ENCODE peak calls at places on chromosomes 4 and X, in four cellular contexts. I is HL-60, N is stomach, M is transverse colon. P is an unnamed sample.

GRCh38 chr4:84224522-84224921 is 274.6 kb downstream of the NKX6-1 start:
- DNase-seq in N (no peak), I (no peak), M (no peak), P (no peak)

GRCh38 chr4:173073939-173074500 is 94.6 kb upstream of the GALNT7 start:
- DNase-seq in N (no peak), I (no peak), M (no peak), P (no peak)

GRCh38 chr4:38753021-38753806 is 29.6 kb downstream of the TLR10 start:
- DNase-seq in M (peak; percentile 62), N (peak; percentile 55), I (no peak), P (peak; percentile 19)

GRCh38 chr4:3689576-3690551 is 76.3 kb upstream of the ADRA2C start:
- DNase-seq in N (no peak), M (no peak), I (no peak), P (no peak)

GRCh38 chrX:42385730-42386129 is 392.2 kb downstream of the PPP1R2C start:
- DNase-seq in I (no peak), N (no peak), M (no peak), P (no peak)

GRCh38 chrX:19541931-19542330 is 26.6 kb upstream of the MAP3K15 start:
- DNase-seq in N (no peak), M (no peak), I (no peak), P (no peak)

GRCh38 chrX:3541336-3541735 is 172.1 kb downstream of the PRKX start:
- DNase-seq in N (no peak), I (no peak), M (no peak), P (no peak)

GRCh38 chr4:168796362-168797106 is 213.5 kb downstream of the CBR4 start:
- DNase-seq in I (no peak), M (no peak), N (peak; percentile 66), P (no peak)

GRCh38 chrX:129772796-129773431 is 6.8 kb upstream of the SASH3 start:
- DNase-seq in I (peak; percentile 71), N (peak; percentile 49), M (peak; percentile 82), P (no peak)

GRCh38 chrX:115494133-115494532 is 66.8 kb upstream of the PLS3 start:
- DNase-seq in N (no peak), I (no peak), M (no peak), P (no peak)

GRCh38 chr4:27678027-27678426 is 817.4 kb downstream of the STIM2 start:
- DNase-seq in I (no peak), N (no peak), M (no peak), P (no peak)

GRCh38 chr4:81826336-81826735 is 354.6 kb upstream of the RASGEF1B start:
- DNase-seq in N (no peak), M (no peak), I (no peak), P (no peak)

GRCh38 chr4:85496933-85497332 is 22.0 kb downstream of the ARHGAP24 start:
- DNase-seq in M (no peak), N (no peak), I (no peak), P (no peak)

GRCh38 chrX:31555506-31555905 is 483.7 kb upstream of the FTHL17 start:
- DNase-seq in N (no peak), I (no peak), M (no peak), P (no peak)

GRCh38 chr4:177450421-177451107 is 8.3 kb upstream of the AGA start:
- DNase-seq in I (no peak), M (no peak), N (no peak), P (no peak)

GRCh38 chrX:111649641-111650040 is 31.3 kb upstream of the ALG13 start:
- DNase-seq in M (no peak), I (no peak), N (no peak), P (no peak)

GRCh38 chr4:26321326-26322276 is 787 bp downstream of the RBPJ start:
- DNase-seq in M (peak; percentile 37), N (no peak), I (no peak), P (peak; percentile 38)

GRCh38 chr4:98544141-98544817 is 114.1 kb downstream of the TSPAN5 start:
- DNase-seq in N (no peak), M (no peak), I (no peak), P (no peak)

GRCh38 chr4:81460115-81460836 is 11.4 kb downstream of the RASGEF1B start:
- DNase-seq in M (no peak), N (no peak), I (no peak), P (no peak)

GRCh38 chr4:16001484-16001858 is 38.5 kb upstream of the FGFBP2 start:
- DNase-seq in I (peak; percentile 29), M (peak; percentile 48), N (peak; percentile 48), P (peak; percentile 76)

GRCh38 chr4:139416073-139416673 is 37.7 kb upstream of the RAB33B start:
- DNase-seq in I (peak; percentile 21), M (no peak), N (no peak), P (peak; percentile 38)

GRCh38 chr4:930827-931193 is 1.3 kb downstream of the GAK start:
- DNase-seq in N (no peak), M (peak; percentile 26), I (no peak), P (peak; percentile 23)

GRCh38 chr4:121900132-121900983 is 30.1 kb upstream of the BBS7 start:
- DNase-seq in M (peak; percentile 35), I (peak; percentile 32), N (peak; percentile 35), P (peak; percentile 27)

GRCh38 chr4:22246816-22247215 is 269.1 kb downstream of the ADGRA3 start:
- DNase-seq in M (no peak), I (no peak), N (no peak), P (no peak)

GRCh38 chr4:67896421-67897065 is 12.7 kb upstream of the TMPRSS11D start:
- DNase-seq in I (no peak), M (no peak), N (no peak), P (no peak)

GRCh38 chr4:160423879-160424451 is 1321.1 kb downstream of the RAPGEF2 start:
- DNase-seq in N (no peak), M (no peak), I (no peak), P (no peak)

GRCh38 chr4:13984996-13985780 is 357.7 kb upstream of the BOD1L1 start:
- DNase-seq in N (no peak), I (no peak), M (no peak), P (no peak)

DNA sequence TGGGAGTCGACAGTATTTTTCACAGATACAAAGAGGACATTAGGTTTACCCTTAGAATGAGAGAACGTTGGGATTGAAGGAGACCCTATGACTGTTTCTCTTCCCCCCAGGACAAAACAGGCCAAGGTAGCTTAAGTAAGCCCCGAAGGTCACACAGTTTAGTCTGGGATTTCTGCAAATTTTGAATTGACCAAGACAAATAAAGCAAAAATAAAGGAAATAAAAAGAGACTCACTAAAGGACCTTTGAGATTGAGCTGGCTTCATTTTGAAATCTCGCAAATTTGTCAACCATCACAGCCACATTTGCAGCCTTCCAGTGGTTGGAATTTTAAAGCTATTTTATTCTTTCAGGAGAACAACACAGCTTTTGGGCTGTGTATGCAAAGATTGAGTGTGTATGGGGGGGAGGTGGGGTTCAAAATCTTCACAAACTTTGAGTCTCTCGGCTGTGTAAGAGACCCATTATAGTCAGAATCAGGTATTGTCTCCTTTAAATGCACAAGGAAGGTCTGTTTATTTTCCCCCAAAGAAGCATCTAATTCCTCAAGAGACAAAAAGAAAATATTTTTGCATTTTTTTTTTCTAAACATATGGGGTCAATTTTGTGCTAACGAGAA is 4.2 kb downstream of the TMSB4X start:
- DNase-seq in M (no peak), N (no peak), I (no peak), P (no peak)
- TF ChIP-seq POLR2AphosphoS5 in M (no peak), N (no peak), I (no peak), P (peak; percentile 16)

GRCh38 chr4:155665054-155665453 is 1.6 kb upstream of the GUCY1A1 start:
- DNase-seq in I (no peak), M (no peak), N (no peak), P (no peak)

GRCh38 chr4:155667538-155668511 is 1.2 kb downstream of the GUCY1A1 start:
- DNase-seq in M (peak; percentile 35), I (no peak), N (no peak), P (peak; percentile 80)

GRCh38 chr4:155672342-155672741 is 5.7 kb downstream of the GUCY1A1 start:
- DNase-seq in N (no peak), I (no peak), M (no peak), P (no peak)

GRCh38 chr4:155666701-155667537 is at the start of gene GUCY1A1:
- DNase-seq in M (peak; percentile 16), I (no peak), N (peak; percentile 26), P (peak; percentile 75)
- TF ChIP-seq POLR2AphosphoS5 in M (no peak), I (no peak), N (peak; percentile 2), P (no peak)

GRCh38 chr4:152997771-152998487 is 61.8 kb downstream of the FHDC1 start:
- DNase-seq in I (no peak), N (no peak), M (no peak), P (no peak)
- TF ChIP-seq POLR2AphosphoS5 in I (no peak), N (no peak), M (no peak), P (no peak)

GRCh38 chr4:140861359-140862181 is 105.4 kb upstream of the TBC1D9 start:
- DNase-seq in N (peak; percentile 66), I (peak; percentile 28), M (peak; percentile 60), P (peak; percentile 47)
- TF ChIP-seq POLR2AphosphoS5 in N (peak; percentile 29), I (no peak), M (no peak), P (no peak)

GRCh38 chr4:23903859-23904438 is 14.1 kb upstream of the PPARGC1A start:
- DNase-seq in M (no peak), N (peak; percentile 58), I (no peak), P (no peak)
- TF ChIP-seq POLR2AphosphoS5 in M (no peak), N (peak; percentile 44), I (no peak), P (no peak)

GRCh38 chr4:185559913-185560281 is 24.6 kb upstream of the PDLIM3 start:
- DNase-seq in N (peak; percentile 47), M (no peak), I (no peak), P (no peak)
- TF ChIP-seq POLR2AphosphoS5 in N (peak; percentile 47), M (no peak), I (no peak), P (no peak)

GRCh38 chr4:20678382-20678781 is 21.9 kb upstream of the PACRGL start:
- DNase-seq in N (no peak), I (no peak), M (no peak), P (no peak)

GRCh38 chr4:20681263-20681662 is 19.0 kb upstream of the PACRGL start:
- DNase-seq in I (no peak), M (peak; percentile 12), N (peak; percentile 26), P (no peak)

GRCh38 chr4:20675786-20676185 is 24.5 kb upstream of the PACRGL start:
- DNase-seq in I (no peak), N (no peak), M (no peak), P (no peak)

GRCh38 chr4:20679946-20680345 is 20.3 kb upstream of the PACRGL start:
- DNase-seq in M (no peak), I (no peak), N (no peak), P (no peak)

DNA sequence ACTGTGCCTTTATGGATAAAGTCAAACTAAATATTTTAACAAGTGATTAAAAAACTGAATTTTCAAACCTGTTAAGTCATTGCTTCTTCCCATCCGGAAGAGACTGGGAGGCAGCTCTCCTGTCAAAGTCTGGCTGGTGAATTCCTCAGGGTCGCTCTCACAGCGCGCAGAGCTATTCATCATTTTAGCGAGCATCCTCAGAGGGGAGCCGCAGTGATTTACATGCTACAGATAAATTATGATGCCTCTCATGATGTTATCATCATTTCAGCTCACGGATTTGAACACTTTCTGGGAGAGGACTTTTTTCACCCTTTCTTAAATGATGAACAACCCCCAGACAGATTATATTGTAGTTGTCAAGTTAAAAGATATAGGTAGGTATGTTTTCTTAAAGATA is 23.5 kb upstream of the PACRGL start:
- DNase-seq in M (no peak), I (no peak), N (no peak), P (no peak)
- TF ChIP-seq POLR2AphosphoS5 in M (no peak), I (no peak), N (no peak), P (no peak)

P was measured in SK-N-SH.